ENCODE peak calls at places on chromosomes 13 and 19, in ten cellular contexts. T, C, M, J, E, P, U, S, W and Y are unnamed samples.

GRCh38 chr19:55275851-55276719 is 3.8 kb downstream of the HSPBP1 start:
- DNase-seq in T (peak; percentile 61), P (no peak), C (no peak), W (no peak), E (no peak), S (no peak), J (no peak), U (peak; percentile 19), M (no peak), Y (no peak)

GRCh38 chr13:51057931-51058330 is 53.1 kb downstream of the C13orf42 start:
- DNase-seq in U (no peak), C (no peak), S (no peak), T (no peak), W (no peak), E (no peak), J (no peak), M (no peak), P (no peak), Y (no peak)

GRCh38 chr13:108609353-108609752 is 20.1 kb upstream of the MYO16 start:
- DNase-seq in T (no peak), S (no peak), J (no peak), U (no peak), C (no peak), P (no peak), W (no peak), M (peak; percentile 49), E (no peak), Y (peak; percentile 37)

GRCh38 chr13:24605923-24606372 is 74.3 kb upstream of the ATP12A start:
- DNase-seq in J (no peak), W (no peak), P (no peak), M (peak; percentile 11), U (no peak), S (no peak), C (no peak), T (no peak), E (no peak), Y (peak; percentile 49)

GRCh38 chr19:3054972-3055740 is 7.1 kb downstream of the TLE5 start:
- DNase-seq in J (no peak), M (peak; percentile 17), P (no peak), E (no peak), U (peak; percentile 42), C (peak; percentile 35), W (no peak), T (no peak), S (no peak), Y (no peak)

GRCh38 chr19:9205506-9206113 is 13.8 kb downstream of the OR7D4 start:
- DNase-seq in W (peak; percentile 58), M (peak; percentile 54), P (peak; percentile 57), C (peak; percentile 70), U (peak; percentile 73), S (no peak), J (peak; percentile 59), T (peak; percentile 86), E (peak; percentile 56), Y (peak; percentile 83)

GRCh38 chr19:40584007-40584406 is 7.3 kb downstream of the SHKBP1 start:
- DNase-seq in U (no peak), E (no peak), P (no peak), W (no peak), S (no peak), T (no peak), J (no peak), M (no peak), C (no peak), Y (no peak)

GRCh38 chr19:44905437-44906160 is at the start of gene APOE:
- DNase-seq in T (no peak), E (peak; percentile 76), W (no peak), P (no peak), J (no peak), S (no peak), U (peak; percentile 36), C (no peak), M (no peak), Y (no peak)

GRCh38 chr13:46008631-46009030 is 43.9 kb downstream of the ZC3H13 start:
- DNase-seq in E (no peak), U (no peak), S (no peak), C (no peak), T (no peak), W (no peak), P (no peak), J (no peak), M (no peak), Y (no peak)

GRCh38 chr19:35828694-35829301 is 16.2 kb upstream of the PRODH2 start:
- DNase-seq in M (peak; percentile 67), E (peak; percentile 57), W (peak; percentile 45), U (peak; percentile 39), S (no peak), T (peak; percentile 60), J (peak; percentile 59), P (peak; percentile 29), C (peak; percentile 58), Y (peak; percentile 47)

GRCh38 chr13:96091932-96092253 is 2.0 kb downstream of the HS6ST3 start:
- DNase-seq in C (no peak), J (no peak), T (no peak), U (no peak), M (no peak), W (no peak), S (no peak), E (no peak), P (no peak), Y (no peak)

GRCh38 chr13:96093296-96094006 is 3.5 kb downstream of the HS6ST3 start:
- DNase-seq in S (no peak), C (no peak), U (no peak), T (no peak), M (no peak), J (no peak), W (peak; percentile 42), E (no peak), P (no peak), Y (no peak)

GRCh38 chr13:96090240-96091101 is 564 bp downstream of the HS6ST3 start:
- DNase-seq in U (peak; percentile 9), W (peak; percentile 6), J (no peak), M (no peak), T (no peak), C (peak; percentile 61), S (no peak), E (no peak), P (peak; percentile 17), Y (no peak)

GRCh38 chr13:96089749-96090239 is at the start of gene HS6ST3:
- DNase-seq in P (peak; percentile 20), C (peak; percentile 77), E (peak; percentile 10), T (no peak), W (peak; percentile 15), M (no peak), J (peak; percentile 20), U (peak; percentile 85), S (no peak), Y (peak; percentile 4)

DNA sequence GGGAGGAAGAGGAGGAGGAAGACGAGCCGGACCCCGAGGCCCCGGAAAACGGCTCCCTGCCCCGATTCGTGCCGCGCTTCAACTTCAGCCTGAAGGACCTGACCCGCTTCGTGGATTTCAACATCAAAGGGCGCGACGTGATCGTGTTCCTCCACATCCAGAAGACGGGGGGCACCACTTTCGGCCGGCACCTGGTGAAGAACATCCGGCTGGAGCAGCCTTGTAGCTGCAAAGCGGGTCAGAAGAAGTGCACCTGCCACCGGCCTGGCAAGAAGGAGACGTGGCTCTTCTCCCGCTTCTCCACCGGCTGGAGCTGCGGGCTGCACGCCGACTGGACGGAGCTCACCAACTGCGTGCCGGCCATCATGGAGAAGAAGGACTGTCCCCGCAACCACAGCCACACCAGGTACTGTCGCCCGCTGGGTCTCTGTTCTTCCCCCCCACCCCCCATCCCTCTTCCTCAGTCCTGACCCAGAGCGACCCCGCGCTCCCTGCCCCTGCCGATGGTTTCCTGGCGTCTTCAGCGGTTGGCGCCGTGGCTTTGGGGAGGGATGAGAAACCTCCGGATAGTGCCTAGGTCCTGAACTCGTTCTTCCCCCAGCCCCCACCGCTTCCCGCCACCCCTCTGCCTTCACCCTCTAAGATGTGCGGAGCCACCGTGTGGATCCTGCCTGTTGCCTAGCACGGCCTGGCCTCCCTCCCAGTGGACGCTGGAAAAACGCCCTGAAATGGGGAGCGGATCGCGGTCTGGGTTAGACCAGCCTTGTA is 1.4 kb downstream of the HS6ST3 start:
- DNase-seq in U (peak; percentile 41), J (no peak), C (peak; percentile 47), W (peak; percentile 12), E (no peak), T (no peak), M (no peak), P (peak; percentile 33), S (peak; percentile 75), Y (no peak)
- H3K4me3 ChIP-seq in U (peak overlapping the region; percentile 27), J (peak overlapping the region; percentile 38), C (peak overlapping the region; percentile 34), W (no peak overlapping the region), E (peak overlapping the region; percentile 39), T (no peak overlapping the region), M (no peak overlapping the region), P (peak overlapping the region; percentile 39), S (peak overlapping the region; percentile 63), Y (no peak overlapping the region)

GRCh38 chr19:21143428-21143827 is 1.6 kb downstream of the ZNF431 start:
- DNase-seq in E (no peak), W (no peak), J (no peak), P (no peak), U (no peak), T (no peak), S (no peak), C (no peak), M (no peak), Y (no peak)

GRCh38 chr19:21138130-21138529 is 3.7 kb upstream of the ZNF431 start:
- DNase-seq in J (no peak), T (no peak), C (no peak), W (no peak), M (no peak), E (no peak), U (no peak), P (no peak), S (no peak), Y (no peak)

GRCh38 chr19:21143846-21144245 is 2.0 kb downstream of the ZNF431 start:
- DNase-seq in S (no peak), E (no peak), C (peak; percentile 37), W (no peak), T (no peak), U (no peak), M (no peak), J (no peak), P (no peak), Y (no peak)

GRCh38 chr19:21147540-21147939 is 5.7 kb downstream of the ZNF431 start:
- DNase-seq in J (no peak), P (no peak), E (no peak), W (no peak), S (no peak), T (no peak), M (no peak), U (no peak), C (no peak), Y (no peak)

GRCh38 chr19:21141787-21142464 is at the start of gene ZNF431:
- DNase-seq in C (peak; percentile 94), J (peak; percentile 93), E (peak; percentile 90), P (peak; percentile 92), W (peak; percentile 95), U (peak; percentile 92), S (peak; percentile 97), T (peak; percentile 97), M (peak; percentile 93), Y (peak; percentile 97)
- TF ChIP-seq POLR2A in C (no peak), J (no peak), E (peak; percentile 80), P (peak; percentile 60), W (peak; percentile 79), U (peak; percentile 87), S (no peak), T (peak; percentile 60), M (peak; percentile 88), Y (peak; percentile 77)

GRCh38 chr19:29013325-29013724 is 199.6 kb downstream of the UQCRFS1 start:
- DNase-seq in C (no peak), E (no peak), T (no peak), U (no peak), S (no peak), P (no peak), M (no peak), J (no peak), W (no peak), Y (no peak)
- TF ChIP-seq CTCF in C (no peak), E (no peak), T (no peak), U (no peak), S (no peak), P (no peak), M (no peak), J (no peak), W (no peak), Y (no peak)

GRCh38 chr13:67023088-67023893 is 206.8 kb downstream of the PCDH9 start:
- DNase-seq in U (peak; percentile 6), S (no peak), C (no peak), T (no peak), P (no peak), J (no peak), E (no peak), M (peak; percentile 82), W (peak; percentile 31), Y (peak; percentile 4)
- H3K4me3 ChIP-seq in U (no peak overlapping the region), S (no peak overlapping the region), C (no peak overlapping the region), T (no peak overlapping the region), P (no peak overlapping the region), J (no peak overlapping the region), E (no peak overlapping the region), M (no peak overlapping the region), W (no peak overlapping the region), Y (no peak overlapping the region)